ENCODE peak calls at places on chromosomes 6 and 20, in four cellular contexts. One of them, this sample, is unnamed. For H3K4me1, the result is how much of the 10 kb centered on the place peaks cover.

GRCh38 chr20:7657569-7657968 is 282.7 kb downstream of the HAO1 start:
- DNase-seq in GM23338: no peak
- DNase-seq in effector memory CD4-positive, alpha-beta T cell: no peak
- DNase-seq in PC-3: peak
- DNase-seq in this sample: no peak

GRCh38 chr20:47019106-47019824 is 124.6 kb downstream of the EYA2 start:
- DNase-seq in PC-3: no peak
- DNase-seq in GM23338: peak
- DNase-seq in effector memory CD4-positive, alpha-beta T cell: no peak
- DNase-seq in this sample: no peak

GRCh38 chr20:60465439-60465838 is 507.2 kb downstream of the CDH26 start:
- DNase-seq in PC-3: no peak
- DNase-seq in GM23338: no peak
- DNase-seq in effector memory CD4-positive, alpha-beta T cell: no peak
- DNase-seq in this sample: no peak

GRCh38 chr6:6148192-6148815 is 141.6 kb upstream of the NRN1 start:
- DNase-seq in GM23338: no peak
- DNase-seq in effector memory CD4-positive, alpha-beta T cell: no peak
- DNase-seq in PC-3: no peak
- DNase-seq in this sample: no peak

GRCh38 chr20:33993800-33994623 is at the start of gene RALY:
- DNase-seq in PC-3: peak
- DNase-seq in GM23338: peak
- DNase-seq in effector memory CD4-positive, alpha-beta T cell: peak
- DNase-seq in this sample: peak

GRCh38 chr6:13836170-13836569 is 21.8 kb upstream of the MCUR1 start:
- DNase-seq in GM23338: no peak
- DNase-seq in PC-3: no peak
- DNase-seq in effector memory CD4-positive, alpha-beta T cell: no peak
- DNase-seq in this sample: no peak

GRCh38 chr6:28927856-28928255 is 4.1 kb upstream of the TRIM27 start:
- DNase-seq in GM23338: no peak
- DNase-seq in PC-3: no peak
- DNase-seq in effector memory CD4-positive, alpha-beta T cell: no peak
- DNase-seq in this sample: no peak

GRCh38 chr6:14110001-14110818 is 7.4 kb upstream of the CD83 start:
- DNase-seq in GM23338: no peak
- DNase-seq in effector memory CD4-positive, alpha-beta T cell: no peak
- DNase-seq in PC-3: no peak
- DNase-seq in this sample: no peak

GRCh38 chr6:5302220-5302946 is 41.1 kb downstream of the FARS2 start:
- DNase-seq in effector memory CD4-positive, alpha-beta T cell: no peak
- DNase-seq in PC-3: no peak
- DNase-seq in GM23338: no peak
- DNase-seq in this sample: no peak

GRCh38 chr6:90458353-90459224 is 128.3 kb downstream of the MAP3K7 start:
- DNase-seq in effector memory CD4-positive, alpha-beta T cell: peak
- DNase-seq in PC-3: no peak
- DNase-seq in GM23338: no peak
- DNase-seq in this sample: peak

GRCh38 chr6:109024368-109024767 is 70.3 kb downstream of the SESN1 start:
- DNase-seq in PC-3: no peak
- DNase-seq in effector memory CD4-positive, alpha-beta T cell: no peak
- DNase-seq in GM23338: no peak
- DNase-seq in this sample: no peak

GRCh38 chr6:154962751-154963150 is 32.4 kb upstream of the TIAM2 start:
- DNase-seq in PC-3: peak
- DNase-seq in GM23338: no peak
- DNase-seq in effector memory CD4-positive, alpha-beta T cell: no peak
- DNase-seq in this sample: no peak

GRCh38 chr20:38877483-38877882 is 48.7 kb upstream of the FAM83D start:
- DNase-seq in GM23338: no peak
- DNase-seq in PC-3: no peak
- DNase-seq in effector memory CD4-positive, alpha-beta T cell: no peak
- DNase-seq in this sample: no peak

GRCh38 chr6:43989556-43990248 is 137.6 kb downstream of the MRPL14 start:
- DNase-seq in effector memory CD4-positive, alpha-beta T cell: no peak
- DNase-seq in GM23338: no peak
- DNase-seq in PC-3: no peak
- DNase-seq in this sample: no peak
- H3K4me1 ChIP-seq in effector memory CD4-positive, alpha-beta T cell: under half
- H3K4me1 ChIP-seq in GM23338: under half
- H3K4me1 ChIP-seq in PC-3: under half
- H3K4me1 ChIP-seq in this sample: under half

DNA sequence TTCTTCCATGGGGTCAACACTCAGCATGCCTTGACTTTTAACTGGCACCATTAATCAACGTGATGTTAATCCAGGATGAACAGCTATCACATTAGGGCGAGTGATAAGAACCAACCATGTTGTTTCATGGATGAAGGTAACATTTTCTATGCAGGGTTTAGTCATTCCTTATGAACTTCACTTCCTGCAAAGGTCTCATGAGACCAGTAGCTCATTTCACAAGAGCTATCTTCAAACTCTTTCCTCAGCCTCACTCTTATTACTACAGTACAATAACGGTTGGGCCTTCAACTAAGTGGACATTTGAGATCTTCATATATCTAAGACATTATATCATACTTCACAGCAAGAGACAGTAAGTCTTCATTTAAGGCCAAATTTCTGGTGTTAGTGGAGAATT is 22.7 kb upstream of the SGK1 start:
- DNase-seq in GM23338: no peak
- DNase-seq in effector memory CD4-positive, alpha-beta T cell: no peak
- DNase-seq in PC-3: no peak
- DNase-seq in this sample: no peak
- H3K4me3 ChIP-seq in GM23338: no peak
- H3K4me3 ChIP-seq in effector memory CD4-positive, alpha-beta T cell: no peak
- H3K4me3 ChIP-seq in PC-3: no peak
- H3K4me3 ChIP-seq in this sample: no peak

GRCh38 chr20:36988494-36988966 is 37.0 kb upstream of the SAMHD1 start:
- DNase-seq in effector memory CD4-positive, alpha-beta T cell: no peak
- DNase-seq in GM23338: no peak
- DNase-seq in PC-3: peak
- DNase-seq in this sample: peak

GRCh38 chr20:36997121-36997520 is 45.6 kb upstream of the SAMHD1 start:
- DNase-seq in effector memory CD4-positive, alpha-beta T cell: no peak
- DNase-seq in PC-3: no peak
- DNase-seq in GM23338: no peak
- DNase-seq in this sample: no peak

GRCh38 chr20:36992802-36993334 is 41.4 kb upstream of the SAMHD1 start:
- DNase-seq in GM23338: no peak
- DNase-seq in effector memory CD4-positive, alpha-beta T cell: no peak
- DNase-seq in PC-3: no peak
- DNase-seq in this sample: no peak

DNA sequence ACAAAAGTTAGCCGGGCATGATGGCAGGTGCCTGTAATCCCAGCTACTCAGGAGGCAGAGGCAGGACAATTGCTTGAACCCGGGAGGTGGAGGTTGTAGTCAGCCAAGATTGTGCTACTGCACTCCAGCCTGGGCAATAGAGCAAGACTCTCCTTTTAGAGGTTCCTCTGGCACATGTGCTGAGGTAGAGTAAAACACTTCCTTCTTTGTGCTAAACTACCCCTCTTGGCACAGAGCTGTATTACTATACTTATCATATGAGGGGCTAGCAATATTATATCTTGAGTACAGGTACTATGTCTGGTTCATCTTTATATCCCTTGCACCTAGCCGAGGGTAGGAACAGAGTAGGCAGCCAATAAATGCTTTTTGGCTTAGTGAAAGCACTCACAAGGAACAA is 40.2 kb upstream of the SAMHD1 start:
- DNase-seq in GM23338: no peak
- DNase-seq in PC-3: no peak
- DNase-seq in effector memory CD4-positive, alpha-beta T cell: no peak
- DNase-seq in this sample: no peak
- H3K27ac ChIP-seq in GM23338: no peak
- H3K27ac ChIP-seq in PC-3: no peak
- H3K27ac ChIP-seq in effector memory CD4-positive, alpha-beta T cell: no peak
- H3K27ac ChIP-seq in this sample: no peak

DNA sequence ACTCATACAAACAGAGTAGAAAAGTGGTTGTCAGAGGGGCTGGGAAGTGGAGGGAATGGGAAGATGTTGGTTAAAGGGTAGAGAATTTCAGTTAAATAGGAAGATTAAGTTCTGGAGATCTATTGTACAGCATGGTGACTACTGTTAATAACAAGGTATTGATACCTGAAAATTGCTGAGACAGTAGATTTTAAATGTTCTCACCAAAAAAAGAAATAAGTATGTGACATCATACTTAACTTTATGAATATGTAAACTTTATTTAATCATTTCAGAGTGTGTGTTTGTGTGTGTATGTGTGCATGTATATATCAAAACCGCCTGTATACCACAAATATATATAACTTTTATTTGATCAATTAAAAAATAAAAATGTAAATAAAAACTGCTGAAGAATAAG is 896.4 kb downstream of the TFAP2A start:
- DNase-seq in effector memory CD4-positive, alpha-beta T cell: no peak
- DNase-seq in GM23338: no peak
- DNase-seq in PC-3: no peak
- DNase-seq in this sample: no peak
- H3K4me1 ChIP-seq in effector memory CD4-positive, alpha-beta T cell: under half
- H3K4me1 ChIP-seq in GM23338: under half
- H3K4me1 ChIP-seq in PC-3: half or more
- H3K4me1 ChIP-seq in this sample: under half

GRCh38 chr6:89035252-89036106 is 45.1 kb upstream of the PNRC1 start:
- DNase-seq in effector memory CD4-positive, alpha-beta T cell: no peak
- DNase-seq in PC-3: peak
- DNase-seq in GM23338: no peak
- DNase-seq in this sample: no peak
- H3K4me3 ChIP-seq in effector memory CD4-positive, alpha-beta T cell: no peak
- H3K4me3 ChIP-seq in PC-3: peak
- H3K4me3 ChIP-seq in GM23338: no peak
- H3K4me3 ChIP-seq in this sample: no peak

DNA sequence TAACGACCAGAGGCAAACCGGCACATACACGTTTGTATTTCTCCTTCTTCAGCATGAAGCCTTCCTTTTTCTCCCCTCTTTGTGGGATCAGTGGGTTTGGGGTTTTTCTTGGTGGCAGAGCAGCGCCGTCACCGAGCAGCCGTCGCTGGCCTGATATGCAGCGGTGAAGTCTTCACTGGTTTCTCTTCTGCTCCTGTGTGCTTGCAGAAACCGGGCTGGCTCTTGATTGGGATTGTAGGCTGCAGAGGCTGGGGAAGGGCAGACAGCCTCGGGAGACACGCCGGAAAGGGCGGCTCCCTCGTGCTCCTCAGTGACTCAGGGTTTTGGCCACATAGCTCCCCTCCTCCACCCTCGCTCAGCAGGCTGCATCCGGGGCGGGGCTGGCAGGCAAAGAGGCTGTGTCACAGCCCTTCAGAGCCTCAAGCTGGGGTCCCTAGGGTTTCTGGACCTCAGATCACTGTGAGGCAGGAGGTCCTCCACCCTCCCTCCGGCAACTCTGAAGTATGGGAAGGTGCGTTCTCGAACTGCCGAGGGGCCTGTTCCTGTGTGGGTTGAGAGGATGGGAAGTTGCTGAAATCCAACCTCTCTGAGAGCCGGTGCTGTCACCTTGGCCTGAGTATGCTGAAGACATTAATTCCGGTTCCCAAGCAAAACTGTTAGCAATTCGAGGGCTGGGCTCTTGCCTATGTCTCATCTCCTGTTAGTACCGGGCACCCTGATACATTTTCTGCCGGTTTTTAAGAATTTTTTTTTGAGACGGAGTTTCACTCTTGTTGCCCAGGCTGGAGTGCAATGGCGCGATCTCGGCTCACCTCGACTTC is 24.2 kb downstream of the NQO2 start:
- DNase-seq in GM23338: peak
- DNase-seq in PC-3: peak
- DNase-seq in effector memory CD4-positive, alpha-beta T cell: peak
- DNase-seq in this sample: peak
- H3K27ac ChIP-seq in GM23338: peak
- H3K27ac ChIP-seq in PC-3: peak
- H3K27ac ChIP-seq in effector memory CD4-positive, alpha-beta T cell: peak
- H3K27ac ChIP-seq in this sample: peak

DNA sequence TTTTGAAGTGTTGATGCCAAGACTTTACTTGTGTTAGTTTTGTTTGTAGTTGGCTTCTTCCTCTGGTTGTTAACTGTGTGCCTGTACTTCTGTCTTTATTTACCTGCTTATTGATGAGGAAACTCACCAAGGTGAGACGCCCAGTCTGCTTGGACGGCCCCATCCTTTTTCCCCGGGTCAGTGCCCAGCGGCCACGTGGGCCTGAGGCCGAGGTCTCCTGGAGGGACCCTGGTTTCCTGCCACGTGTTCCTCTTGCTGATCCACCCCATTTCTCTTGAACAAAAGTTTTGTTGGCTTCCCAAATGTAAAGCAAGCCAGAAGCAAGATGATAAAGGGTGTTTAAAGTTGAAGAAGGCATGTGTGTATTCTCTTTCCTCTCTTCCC is 24.8 kb downstream of the DUSP22 start:
- DNase-seq in PC-3: no peak
- DNase-seq in GM23338: no peak
- DNase-seq in effector memory CD4-positive, alpha-beta T cell: no peak
- DNase-seq in this sample: no peak
- H3K4me1 ChIP-seq in PC-3: under half
- H3K4me1 ChIP-seq in GM23338: under half
- H3K4me1 ChIP-seq in effector memory CD4-positive, alpha-beta T cell: under half
- H3K4me1 ChIP-seq in this sample: under half